ENCODE peak calls at places on chromosomes 7 and 10, in seven cellular contexts. S, T, Q, J, V, A and Z are unnamed samples.

GRCh38 chr10:47146571-47146970 is 153.4 kb upstream of the GDF10 start:
- DNase-seq in S (no peak), T (no peak), Q (no peak), J (no peak), V (no peak), A (no peak), Z (no peak)

GRCh38 chr10:42933454-42934340 is 143.2 kb upstream of the RET start:
- DNase-seq in S (peak), T (no peak), Q (no peak), J (peak), V (no peak), A (no peak), Z (no peak)

GRCh38 chr7:88314092-88314491 is 7.4 kb upstream of the STEAP4 start:
- DNase-seq in S (no peak), T (no peak), Q (no peak), J (no peak), V (no peak), A (no peak), Z (no peak)

GRCh38 chr10:121310151-121310711 is 288.0 kb downstream of the FGFR2 start:
- DNase-seq in S (no peak), T (no peak), Q (peak), J (no peak), V (no peak), A (no peak), Z (no peak)

GRCh38 chr7:127393370-127394058 is 1.0 kb upstream of the ZNF800 start:
- DNase-seq in S (peak), T (no peak), Q (no peak), J (no peak), V (peak), A (no peak), Z (no peak)

GRCh38 chr10:131569851-131570715 is 258.6 kb upstream of the TCERG1L start:
- DNase-seq in S (no peak), T (no peak), Q (no peak), J (peak), V (no peak), A (no peak), Z (no peak)

GRCh38 chr7:134789967-134790685 is 10.7 kb downstream of the CALD1 start:
- DNase-seq in S (peak), T (no peak), Q (no peak), J (peak), V (no peak), A (no peak), Z (peak)

GRCh38 chr7:105656922-105657521 is 75.7 kb upstream of the EFCAB10 start:
- DNase-seq in S (no peak), T (no peak), Q (peak), J (peak), V (peak), A (no peak), Z (no peak)

GRCh38 chr10:44697096-44697495 is 214.0 kb upstream of the TMEM72 start:
- DNase-seq in S (no peak), T (no peak), Q (no peak), J (no peak), V (no peak), A (no peak), Z (no peak)

GRCh38 chr10:7937315-7937945 is 117.1 kb upstream of the GATA3 start:
- DNase-seq in S (no peak), T (no peak), Q (no peak), J (no peak), V (no peak), A (no peak), Z (no peak)

GRCh38 chr10:87863102-87863943 is at the start of the genes KLLN and PTEN:
- DNase-seq in S (peak), T (peak), Q (peak), J (peak), V (peak), A (peak), Z (peak)

GRCh38 chr7:16564023-16564380 is 37.4 kb downstream of the LRRC72 start:
- DNase-seq in S (no peak), T (no peak), Q (no peak), J (no peak), V (no peak), A (no peak), Z (no peak)

GRCh38 chr10:115992554-115992953 is 280.5 kb downstream of the GFRA1 start:
- DNase-seq in S (no peak), T (no peak), Q (no peak), J (no peak), V (no peak), A (no peak), Z (no peak)

GRCh38 chr7:144941127-144941526 is 105.3 kb upstream of the TPK1 start:
- DNase-seq in S (no peak), T (no peak), Q (no peak), J (no peak), V (no peak), A (no peak), Z (no peak)

GRCh38 chr7:94444808-94445207 is 50.1 kb downstream of the COL1A2 start:
- DNase-seq in S (no peak), T (no peak), Q (no peak), J (no peak), V (no peak), A (no peak), Z (no peak)

GRCh38 chr7:39741942-39742623 is 118.7 kb downstream of the RALA start:
- DNase-seq in S (no peak), T (peak), Q (peak), J (peak), V (no peak), A (no peak), Z (no peak)

GRCh38 chr7:15015545-15016314 is 113.2 kb upstream of the DGKB start:
- DNase-seq in S (peak), T (no peak), Q (peak), J (peak), V (peak), A (peak), Z (peak)

DNA sequence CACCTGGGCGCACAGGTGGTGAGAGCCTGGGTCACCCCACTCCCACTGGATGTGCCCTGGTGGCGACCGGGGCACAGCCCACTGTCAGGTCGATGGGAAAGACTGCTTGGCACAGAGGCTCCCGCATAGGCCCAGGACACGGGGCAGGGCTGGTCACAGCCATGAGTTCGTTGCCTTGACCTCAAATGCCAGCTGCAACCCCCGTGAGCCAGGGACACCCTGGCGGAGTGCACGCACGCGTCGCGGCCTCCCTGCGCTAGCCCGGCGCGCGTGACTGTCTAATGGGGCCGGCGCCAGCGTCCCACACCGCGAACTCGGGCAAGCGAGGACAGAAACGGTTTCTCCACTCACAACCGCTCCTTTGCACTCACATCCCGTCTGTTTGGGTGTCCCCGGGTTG is 267.4 kb downstream of the USP6NL start:
- DNase-seq in S (no peak), T (no peak), Q (no peak), J (no peak), V (no peak), A (no peak), Z (no peak)
- TF ChIP-seq CTCF in S (no peak), T (no peak), Q (no peak), J (no peak), V (no peak), A (no peak), Z (no peak)

GRCh38 chr10:61643316-61643751 is 19.4 kb upstream of the CABCOCO1 start:
- DNase-seq in S (no peak), T (no peak), Q (peak), J (no peak), V (no peak), A (peak), Z (no peak)

GRCh38 chr10:61639952-61640351 is 22.8 kb upstream of the CABCOCO1 start:
- DNase-seq in S (no peak), T (no peak), Q (no peak), J (no peak), V (no peak), A (no peak), Z (no peak)

GRCh38 chr10:61642073-61642637 is 20.6 kb upstream of the CABCOCO1 start:
- DNase-seq in S (no peak), T (no peak), Q (no peak), J (no peak), V (no peak), A (no peak), Z (no peak)

GRCh38 chr10:61642692-61643091 is 20.0 kb upstream of the CABCOCO1 start:
- DNase-seq in S (no peak), T (no peak), Q (no peak), J (no peak), V (no peak), A (peak), Z (no peak)

DNA sequence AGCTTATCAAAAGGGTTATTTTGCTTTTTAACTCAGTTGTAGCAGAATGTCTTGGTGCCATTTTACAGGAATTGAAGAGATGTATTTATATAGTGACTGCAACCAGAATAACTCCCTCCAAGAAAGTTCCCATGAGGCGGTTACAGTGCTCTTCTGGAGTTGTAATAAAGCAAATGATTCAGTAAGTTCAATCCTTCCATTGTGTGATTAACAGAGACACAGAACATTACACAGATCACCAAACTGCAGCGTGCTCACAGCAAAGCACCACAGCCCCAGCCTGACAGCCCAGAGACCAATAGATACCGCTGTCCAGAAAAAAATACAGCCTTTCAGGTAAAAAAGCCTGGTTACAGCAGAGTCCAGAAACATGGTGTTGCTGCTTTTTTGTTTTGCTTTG is 21.9 kb upstream of the CABCOCO1 start:
- DNase-seq in S (no peak), T (no peak), Q (no peak), J (no peak), V (no peak), A (no peak), Z (no peak)
- TF ChIP-seq CTCF in S (no peak), T (no peak), Q (no peak), J (no peak), V (no peak), A (no peak), Z (no peak)

GRCh38 chr10:74738052-74738451 is 88.3 kb upstream of the KAT6B start:
- DNase-seq in S (no peak), T (no peak), Q (peak), J (no peak), V (no peak), A (no peak), Z (no peak)
- TF ChIP-seq CTCF in S (no peak), T (no peak), Q (peak), J (no peak), V (no peak), A (no peak), Z (no peak)

GRCh38 chr7:80060218-80060806 is 74.3 kb upstream of the GNAI1 start:
- DNase-seq in S (no peak), T (no peak), Q (peak), J (peak), V (no peak), A (peak), Z (peak)

GRCh38 chr7:80066646-80067045 is 68.0 kb upstream of the GNAI1 start:
- DNase-seq in S (no peak), T (no peak), Q (no peak), J (no peak), V (no peak), A (no peak), Z (no peak)

DNA sequence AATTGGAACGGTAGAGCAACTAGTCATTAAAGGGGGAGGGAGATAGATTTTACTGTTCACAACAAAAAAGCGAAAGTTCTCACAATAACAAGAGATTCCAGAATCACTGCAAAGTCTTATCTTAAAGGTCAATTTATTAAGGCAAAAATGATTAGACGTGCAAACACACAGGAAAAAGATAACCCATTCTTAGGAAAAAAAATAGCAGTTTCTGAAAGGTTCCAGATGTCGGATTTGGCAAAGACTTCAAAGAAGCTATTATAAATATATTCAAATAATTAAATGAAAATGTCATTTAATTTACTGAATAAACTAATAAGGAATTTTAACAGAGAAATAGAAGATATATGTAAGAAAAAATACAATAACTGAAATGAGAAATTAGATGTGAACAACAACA is 70.8 kb upstream of the GNAI1 start:
- DNase-seq in S (no peak), T (no peak), Q (no peak), J (no peak), V (no peak), A (no peak), Z (no peak)
- TF ChIP-seq CTCF in S (no peak), T (no peak), Q (no peak), J (no peak), V (no peak), A (no peak), Z (no peak)

GRCh38 chr10:55287346-55287745 is 486.3 kb upstream of the PCDH15 start:
- DNase-seq in S (no peak), T (no peak), Q (no peak), J (no peak), V (no peak), A (no peak), Z (no peak)
- TF ChIP-seq CTCF in S (peak), T (peak), Q (no peak), J (no peak), V (peak), A (no peak), Z (no peak)

GRCh38 chr10:112027881-112028280 is 155.7 kb downstream of the GPAM start:
- DNase-seq in S (no peak), T (no peak), Q (no peak), J (no peak), V (no peak), A (no peak), Z (no peak)

GRCh38 chr10:112025228-112025627 is 158.3 kb downstream of the GPAM start:
- DNase-seq in S (no peak), T (no peak), Q (no peak), J (no peak), V (no peak), A (no peak), Z (no peak)

GRCh38 chr10:112024079-112024478 is 159.5 kb downstream of the GPAM start:
- DNase-seq in S (no peak), T (no peak), Q (no peak), J (no peak), V (no peak), A (no peak), Z (no peak)

GRCh38 chr10:112030431-112030830 is 153.1 kb downstream of the GPAM start:
- DNase-seq in S (no peak), T (no peak), Q (no peak), J (no peak), V (no peak), A (no peak), Z (no peak)

GRCh38 chr10:112026438-112026837 is 157.1 kb downstream of the GPAM start:
- DNase-seq in S (no peak), T (no peak), Q (no peak), J (no peak), V (no peak), A (no peak), Z (no peak)
- TF ChIP-seq CTCF in S (no peak), T (no peak), Q (no peak), J (no peak), V (no peak), A (no peak), Z (no peak)

GRCh38 chr10:73246783-73247508 is at the start of gene DNAJC9:
- DNase-seq in S (peak), T (peak), Q (peak), J (peak), V (peak), A (peak), Z (peak)
- TF ChIP-seq CTCF in S (no peak), T (no peak), Q (no peak), J (no peak), V (no peak), A (no peak), Z (no peak)

GRCh38 chr10:71643904-71644303 is 75.7 kb downstream of the C10orf105 start:
- DNase-seq in S (no peak), T (no peak), Q (no peak), J (no peak), V (no peak), A (no peak), Z (no peak)
- TF ChIP-seq CTCF in S (no peak), T (no peak), Q (no peak), J (no peak), V (no peak), A (no peak), Z (no peak)

DNA sequence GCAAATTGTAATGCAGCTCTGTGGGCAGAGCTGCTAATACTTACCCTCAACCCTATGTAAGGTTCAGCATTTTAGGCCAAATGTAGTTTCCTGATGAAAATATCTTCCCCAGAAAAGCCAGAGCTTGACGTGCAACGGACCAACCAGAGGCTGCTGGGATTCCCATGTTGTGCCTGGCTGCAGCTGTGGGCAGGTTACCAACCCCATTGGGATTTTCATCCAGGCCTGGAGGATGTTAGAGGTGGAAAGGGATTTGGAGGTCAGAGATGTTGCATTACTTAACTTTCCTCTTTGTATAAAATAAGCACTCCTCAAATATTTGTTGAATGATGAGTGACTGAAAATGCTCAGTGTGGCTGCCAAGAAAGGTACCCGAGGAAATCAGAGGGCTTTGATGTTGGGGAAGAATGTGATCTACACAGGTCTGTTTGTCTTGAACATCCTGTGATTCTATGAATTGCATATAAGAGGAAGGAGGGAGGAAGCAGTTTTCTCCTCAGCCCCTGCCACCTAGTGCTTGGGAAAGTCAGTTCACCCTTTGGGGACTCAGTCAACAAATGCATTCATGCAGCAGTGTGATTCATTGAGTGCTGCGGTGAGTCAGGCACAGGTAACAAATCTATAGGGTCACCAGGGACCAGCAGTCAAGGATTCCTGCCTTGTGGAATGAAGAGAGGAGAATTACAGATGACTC is 487.2 kb downstream of the RPS24 start:
- DNase-seq in S (no peak), T (no peak), Q (no peak), J (peak), V (no peak), A (no peak), Z (no peak)
- TF ChIP-seq CTCF in S (no peak), T (peak), Q (no peak), J (peak), V (peak), A (peak), Z (peak)

GRCh38 chr10:69786791-69787190 is 14.9 kb upstream of the COL13A1 start:
- DNase-seq in S (no peak), T (no peak), Q (peak), J (no peak), V (no peak), A (peak), Z (no peak)
- TF ChIP-seq CTCF in S (no peak), T (peak), Q (no peak), J (peak), V (peak), A (peak), Z (peak)